ENCODE peak calls at places on chromosome 10, in seven cellular contexts. T is body of pancreas, J is osteocyte, G is fibroblast of mammary gland, U is ascending aorta, F is cardiac muscle cell, L is neural progenitor cell. E is an unnamed sample.

GRCh38 chr10:34334908-34335307 is 480.2 kb downstream of the PARD3 start:
- DNase-seq in T (no peak), J (no peak), G (no peak), U (no peak), F (no peak), L (no peak), E (no peak)

GRCh38 chr10:87771871-87772500 is 46.0 kb downstream of the ATAD1 start:
- DNase-seq in T (no peak), J (no peak), G (peak), U (no peak), F (peak), L (peak), E (no peak)

GRCh38 chr10:112805701-112806100 is 144.3 kb upstream of the TCF7L2 start:
- DNase-seq in T (no peak), J (peak), G (no peak), U (no peak), F (no peak), L (no peak), E (no peak)

GRCh38 chr10:75400163-75400768 is 1.3 kb downstream of the ZNF503 start:
- DNase-seq in T (peak), J (no peak), G (peak), U (no peak), F (peak), L (peak), E (no peak)

GRCh38 chr10:65949543-65949942 is 976.3 kb upstream of the LRRTM3 start:
- DNase-seq in T (no peak), J (no peak), G (no peak), U (no peak), F (no peak), L (no peak), E (no peak)

GRCh38 chr10:133568287-133568614 is 2.9 kb upstream of the SYCE1 start:
- DNase-seq in T (no peak), J (no peak), G (no peak), U (no peak), F (no peak), L (no peak), E (no peak)

GRCh38 chr10:130820880-130821482 is 490.5 kb downstream of the TCERG1L start:
- DNase-seq in T (no peak), J (peak), G (no peak), U (no peak), F (no peak), L (no peak), E (no peak)

GRCh38 chr10:86607674-86608073 is 46.7 kb upstream of the OPN4 start:
- DNase-seq in T (no peak), J (no peak), G (no peak), U (no peak), F (no peak), L (no peak), E (no peak)

GRCh38 chr10:3080608-3081007 is 13.3 kb downstream of the PFKP start:
- DNase-seq in T (no peak), J (no peak), G (no peak), U (no peak), F (no peak), L (no peak), E (no peak)

GRCh38 chr10:4883079-4883739 is 57.2 kb downstream of the AKR1E2 start:
- DNase-seq in T (no peak), J (no peak), G (peak), U (no peak), F (no peak), L (no peak), E (no peak)

GRCh38 chr10:17053513-17053912 is 76.1 kb downstream of the CUBN start:
- DNase-seq in T (no peak), J (no peak), G (no peak), U (no peak), F (no peak), L (no peak), E (no peak)

GRCh38 chr10:66218981-66219587 is 706.8 kb upstream of the LRRTM3 start:
- DNase-seq in T (no peak), J (no peak), G (no peak), U (no peak), F (no peak), L (no peak), E (no peak)

GRCh38 chr10:128462026-128462425 is 335.8 kb upstream of the MKI67 start:
- DNase-seq in T (no peak), J (no peak), G (no peak), U (no peak), F (no peak), L (no peak), E (no peak)

GRCh38 chr10:15244635-15245197 is 76.2 kb upstream of the NMT2 start:
- DNase-seq in T (no peak), J (no peak), G (no peak), U (no peak), F (no peak), L (no peak), E (no peak)

GRCh38 chr10:97578171-97578844 is 5.7 kb downstream of the ANKRD2 start:
- DNase-seq in T (no peak), J (no peak), G (no peak), U (no peak), F (no peak), L (no peak), E (no peak)

GRCh38 chr10:64394744-64395143 is 873.5 kb downstream of the REEP3 start:
- DNase-seq in T (no peak), J (no peak), G (peak), U (no peak), F (no peak), L (no peak), E (no peak)

GRCh38 chr10:131766096-131766495 is 134.7 kb upstream of the PPP2R2D start:
- DNase-seq in T (no peak), J (no peak), G (no peak), U (no peak), F (no peak), L (no peak), E (no peak)

GRCh38 chr10:3886666-3887251 is 101.8 kb upstream of the KLF6 start:
- DNase-seq in T (peak), J (no peak), G (peak), U (no peak), F (no peak), L (no peak), E (no peak)

GRCh38 chr10:113992601-113993011 is 51.1 kb upstream of the ADRB1 start:
- DNase-seq in T (peak), J (no peak), G (peak), U (no peak), F (no peak), L (no peak), E (no peak)

GRCh38 chr10:121461307-121461706 is 136.9 kb downstream of the FGFR2 start:
- DNase-seq in T (no peak), J (no peak), G (no peak), U (no peak), F (no peak), L (no peak), E (no peak)

GRCh38 chr10:133257489-133258065 is 19.1 kb downstream of the ADAM8 start:
- DNase-seq in T (peak), J (no peak), G (peak), U (no peak), F (peak), L (peak), E (peak)

GRCh38 chr10:54402576-54402975 is 398.5 kb downstream of the PCDH15 start:
- DNase-seq in T (no peak), J (no peak), G (peak), U (no peak), F (peak), L (peak), E (no peak)
- TF ChIP-seq CTCF in T (peak), J (peak), G (peak), U (no peak), F (peak), L (peak), E (no peak)

GRCh38 chr10:47026301-47027107 is 115.3 kb downstream of the PTPN20 start:
- DNase-seq in T (peak), J (peak), G (no peak), U (no peak), F (no peak), L (no peak), E (no peak)
- TF ChIP-seq CTCF in T (no peak), J (no peak), G (no peak), U (no peak), F (no peak), L (no peak), E (no peak)

GRCh38 chr10:71725998-71726672 is 6.6 kb upstream of the C10orf105 start:
- DNase-seq in T (no peak), J (no peak), G (peak), U (no peak), F (no peak), L (peak), E (no peak)
- TF ChIP-seq CTCF in T (no peak), J (peak), G (peak), U (no peak), F (peak), L (peak), E (no peak)

GRCh38 chr10:70114902-70115301 is 17.7 kb downstream of the AIFM2 start:
- DNase-seq in T (no peak), J (no peak), G (no peak), U (no peak), F (no peak), L (no peak), E (no peak)
- TF ChIP-seq CTCF in T (no peak), J (no peak), G (no peak), U (no peak), F (no peak), L (no peak), E (no peak)

GRCh38 chr10:70381491-70382421 is 669 bp downstream of the LRRC20 start:
- DNase-seq in T (peak), J (no peak), G (no peak), U (no peak), F (peak), L (peak), E (no peak)
- TF ChIP-seq CTCF in T (no peak), J (no peak), G (no peak), U (no peak), F (no peak), L (no peak), E (no peak)

GRCh38 chr10:37495415-37495814 is 362.0 kb downstream of the ZNF248 start:
- DNase-seq in T (no peak), J (no peak), G (peak), U (no peak), F (no peak), L (peak), E (no peak)
- TF ChIP-seq CTCF in T (peak), J (no peak), G (peak), U (no peak), F (no peak), L (peak), E (no peak)

GRCh38 chr10:96041146-96041545 is 2.2 kb upstream of the CCNJ start:
- DNase-seq in T (no peak), J (no peak), G (no peak), U (no peak), F (no peak), L (no peak), E (no peak)

GRCh38 chr10:96043895-96044580 is 655 bp downstream of the CCNJ start:
- DNase-seq in T (peak), J (peak), G (peak), U (no peak), F (peak), L (peak), E (no peak)

GRCh38 chr10:96046546-96046945 is 3.2 kb downstream of the CCNJ start:
- DNase-seq in T (no peak), J (no peak), G (no peak), U (no peak), F (no peak), L (no peak), E (no peak)

GRCh38 chr10:96044686-96045085 is 1.3 kb downstream of the CCNJ start:
- DNase-seq in T (no peak), J (no peak), G (peak), U (no peak), F (no peak), L (peak), E (no peak)

GRCh38 chr10:96043157-96043894 is at the start of gene CCNJ:
- DNase-seq in T (peak), J (peak), G (peak), U (peak), F (peak), L (peak), E (peak)
- TF ChIP-seq CTCF in T (peak), J (peak), G (no peak), U (no peak), F (no peak), L (no peak), E (no peak)

GRCh38 chr10:13827418-13827817 is 240.7 kb downstream of the PRPF18 start:
- DNase-seq in T (no peak), J (no peak), G (peak), U (no peak), F (no peak), L (no peak), E (no peak)
- TF ChIP-seq CTCF in T (no peak), J (no peak), G (no peak), U (no peak), F (no peak), L (no peak), E (no peak)

GRCh38 chr10:42691361-42692120 is 53.2 kb upstream of the ZNF33B start:
- DNase-seq in T (no peak), J (no peak), G (no peak), U (no peak), F (no peak), L (no peak), E (no peak)

GRCh38 chr10:42690449-42691360 is 52.3 kb upstream of the ZNF33B start:
- DNase-seq in T (peak), J (no peak), G (no peak), U (no peak), F (no peak), L (no peak), E (no peak)
- TF ChIP-seq CTCF in T (no peak), J (no peak), G (no peak), U (no peak), F (no peak), L (no peak), E (no peak)

E was measured in omental fat pad.